ENCODE peak calls at places on chromosomes 1 and 21, in four cellular contexts. One of them, this sample, is unnamed.
A peak's percentile ranks its signal among the peaks of the same experiment; 100 is the strongest.

GRCh38 chr1:110228853-110229252 is 18.7 kb downstream of the KCNC4 start:
- DNase-seq in endothelial cell of umbilical vein: no peak
- DNase-seq in keratinocyte: no peak
- DNase-seq in K562: no peak
- DNase-seq in this sample: no peak

GRCh38 chr1:209038316-209038715 is 545.2 kb upstream of the CAMK1G start:
- DNase-seq in keratinocyte: peak; percentile 25
- DNase-seq in endothelial cell of umbilical vein: no peak
- DNase-seq in K562: no peak
- DNase-seq in this sample: no peak

GRCh38 chr1:214259353-214259982 is 21.5 kb upstream of the SMYD2 start:
- DNase-seq in endothelial cell of umbilical vein: peak; percentile 42
- DNase-seq in K562: no peak
- DNase-seq in keratinocyte: no peak
- DNase-seq in this sample: peak; percentile 50

GRCh38 chr1:58549231-58549958 is 2.9 kb upstream of the OMA1 start:
- DNase-seq in endothelial cell of umbilical vein: no peak
- DNase-seq in K562: peak; percentile 13
- DNase-seq in keratinocyte: no peak
- DNase-seq in this sample: no peak

GRCh38 chr1:220751130-220751529 is 3.0 kb downstream of the MTARC2 start:
- DNase-seq in K562: no peak
- DNase-seq in endothelial cell of umbilical vein: no peak
- DNase-seq in keratinocyte: no peak
- DNase-seq in this sample: no peak

GRCh38 chr1:219913005-219913404 is 15.4 kb downstream of the SLC30A10 start:
- DNase-seq in K562: no peak
- DNase-seq in endothelial cell of umbilical vein: no peak
- DNase-seq in keratinocyte: no peak
- DNase-seq in this sample: no peak

GRCh38 chr1:237717121-237717520 is 173.6 kb downstream of the ZP4 start:
- DNase-seq in endothelial cell of umbilical vein: no peak
- DNase-seq in keratinocyte: no peak
- DNase-seq in K562: no peak
- DNase-seq in this sample: no peak

GRCh38 chr1:181090653-181091126 is 2.2 kb downstream of the IER5 start:
- DNase-seq in keratinocyte: no peak
- DNase-seq in K562: peak; percentile 44
- DNase-seq in endothelial cell of umbilical vein: peak; percentile 51
- DNase-seq in this sample: no peak

GRCh38 chr21:15966216-15966615 is 236.4 kb downstream of the USP25 start:
- DNase-seq in K562: no peak
- DNase-seq in endothelial cell of umbilical vein: no peak
- DNase-seq in keratinocyte: no peak
- DNase-seq in this sample: no peak

GRCh38 chr21:15966651-15967050 is 236.9 kb downstream of the USP25 start:
- DNase-seq in endothelial cell of umbilical vein: no peak
- DNase-seq in keratinocyte: no peak
- DNase-seq in K562: no peak
- DNase-seq in this sample: no peak

GRCh38 chr21:15967661-15968060 is 237.9 kb downstream of the USP25 start:
- DNase-seq in endothelial cell of umbilical vein: no peak
- DNase-seq in K562: no peak
- DNase-seq in keratinocyte: no peak
- DNase-seq in this sample: peak; percentile 5

GRCh38 chr21:15968911-15969310 is 239.1 kb downstream of the USP25 start:
- DNase-seq in keratinocyte: no peak
- DNase-seq in K562: no peak
- DNase-seq in endothelial cell of umbilical vein: no peak
- DNase-seq in this sample: no peak

DNA sequence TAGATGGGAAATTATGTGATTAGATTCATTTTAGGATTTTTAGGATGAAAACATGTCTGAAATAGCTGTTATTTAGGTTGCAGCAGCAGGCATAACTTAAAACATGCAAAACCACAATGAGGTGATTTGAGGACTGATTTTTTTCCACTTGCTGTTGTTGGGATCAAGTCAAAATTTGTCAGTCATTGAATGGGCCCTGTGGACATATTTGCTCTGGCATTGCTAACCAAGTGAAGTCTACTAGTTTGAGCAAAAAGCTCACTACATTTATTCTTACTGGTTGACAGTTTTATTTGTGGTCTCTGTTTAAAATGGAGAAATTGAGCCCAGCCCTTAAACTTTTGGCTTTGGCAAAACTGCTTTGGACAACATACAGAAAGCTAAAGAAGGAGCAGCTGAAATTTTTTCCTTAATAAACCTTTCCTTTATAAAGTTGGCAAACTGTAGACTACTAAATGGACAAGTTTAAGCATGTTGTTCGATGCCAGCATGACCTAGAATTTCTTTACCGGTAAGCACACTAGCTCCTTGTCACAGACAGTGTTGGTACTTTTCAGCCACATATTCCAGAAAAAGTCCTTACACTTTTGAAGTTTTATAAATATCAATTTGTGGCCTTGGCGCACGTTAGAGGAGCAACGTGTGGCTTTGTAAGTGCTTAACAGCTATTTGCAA is 234.5 kb downstream of the USP25 start:
- DNase-seq in endothelial cell of umbilical vein: no peak
- DNase-seq in keratinocyte: no peak
- DNase-seq in K562: no peak
- DNase-seq in this sample: no peak
- H3K9me1 ChIP-seq in endothelial cell of umbilical vein: no peaks in the 10 kb centered on the region
- H3K9me1 ChIP-seq in keratinocyte: no peaks in the 10 kb centered on the region
- H3K9me1 ChIP-seq in K562: no peaks in the 10 kb centered on the region
- H3K9me1 ChIP-seq in this sample: no peaks in the 10 kb centered on the region

GRCh38 chr1:51418384-51418959 is 88.1 kb upstream of the TTC39A start:
- DNase-seq in endothelial cell of umbilical vein: no peak
- DNase-seq in keratinocyte: no peak
- DNase-seq in K562: no peak
- DNase-seq in this sample: no peak

GRCh38 chr1:51414811-51415210 is 84.4 kb upstream of the TTC39A start:
- DNase-seq in keratinocyte: no peak
- DNase-seq in endothelial cell of umbilical vein: no peak
- DNase-seq in K562: no peak
- DNase-seq in this sample: no peak

GRCh38 chr1:51417496-51418383 is 87.4 kb upstream of the TTC39A start:
- DNase-seq in keratinocyte: no peak
- DNase-seq in endothelial cell of umbilical vein: peak; percentile 41
- DNase-seq in K562: no peak
- DNase-seq in this sample: peak; percentile 58

GRCh38 chr1:51416910-51417309 is 86.5 kb upstream of the TTC39A start:
- DNase-seq in endothelial cell of umbilical vein: no peak
- DNase-seq in keratinocyte: no peak
- DNase-seq in K562: no peak
- DNase-seq in this sample: no peak

GRCh38 chr1:51415963-51416362 is 85.6 kb upstream of the TTC39A start:
- DNase-seq in keratinocyte: no peak
- DNase-seq in K562: no peak
- DNase-seq in endothelial cell of umbilical vein: no peak
- DNase-seq in this sample: no peak
- H3K9me1 ChIP-seq in keratinocyte: no peaks in the 10 kb centered on the region
- H3K9me1 ChIP-seq in K562: no peaks in the 10 kb centered on the region
- H3K9me1 ChIP-seq in endothelial cell of umbilical vein: no peaks in the 10 kb centered on the region
- H3K9me1 ChIP-seq in this sample: peaks cover 4% of the 10 kb centered on the region

GRCh38 chr1:230236951-230237350 is 169.9 kb downstream of the GALNT2 start:
- DNase-seq in keratinocyte: no peak
- DNase-seq in K562: no peak
- DNase-seq in endothelial cell of umbilical vein: no peak
- DNase-seq in this sample: peak; percentile 40
- H3K9me1 ChIP-seq in keratinocyte: no peaks in the 10 kb centered on the region
- H3K9me1 ChIP-seq in K562: no peaks in the 10 kb centered on the region
- H3K9me1 ChIP-seq in endothelial cell of umbilical vein: no peaks in the 10 kb centered on the region
- H3K9me1 ChIP-seq in this sample: no peaks in the 10 kb centered on the region

DNA sequence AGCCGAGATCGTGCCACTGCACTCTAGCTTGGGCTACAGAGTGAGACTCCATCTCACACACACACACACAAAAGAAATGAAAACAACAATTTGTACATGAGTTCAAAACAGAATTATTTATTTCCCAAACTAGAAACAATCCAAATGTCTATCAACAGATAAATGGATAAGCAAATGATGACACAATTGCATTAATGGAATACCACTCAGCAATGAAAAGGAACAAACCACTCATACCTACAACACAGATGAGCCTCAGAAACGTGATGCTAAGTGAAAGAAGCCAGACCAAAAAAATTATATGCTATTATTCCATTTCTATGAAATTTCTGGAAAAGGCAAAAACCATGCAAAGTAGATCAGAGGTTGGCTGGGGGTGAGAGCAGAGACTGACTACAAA is 2.0 kb upstream of the PGD start:
- DNase-seq in endothelial cell of umbilical vein: no peak
- DNase-seq in keratinocyte: no peak
- DNase-seq in K562: no peak
- DNase-seq in this sample: no peak
- H3K9me1 ChIP-seq in endothelial cell of umbilical vein: no peaks in the 10 kb centered on the region
- H3K9me1 ChIP-seq in keratinocyte: no peaks in the 10 kb centered on the region
- H3K9me1 ChIP-seq in K562: no peaks in the 10 kb centered on the region
- H3K9me1 ChIP-seq in this sample: peaks cover 4% of the 10 kb centered on the region

GRCh38 chr1:235277709-235278108 is 50.3 kb downstream of the ARID4B start:
- DNase-seq in K562: no peak
- DNase-seq in endothelial cell of umbilical vein: no peak
- DNase-seq in keratinocyte: no peak
- DNase-seq in this sample: peak; percentile 4
- H3K9me1 ChIP-seq in K562: no peaks in the 10 kb centered on the region
- H3K9me1 ChIP-seq in endothelial cell of umbilical vein: peaks cover 5% of the 10 kb centered on the region
- H3K9me1 ChIP-seq in keratinocyte: no peaks in the 10 kb centered on the region
- H3K9me1 ChIP-seq in this sample: peaks cover 6% of the 10 kb centered on the region